ENCODE peak calls at places on chromosome 19, in four cellular contexts. Y is left lung, K is lung, P is cardiac fibroblast. V is an unnamed sample.

GRCh38 chr19:49469828-49470614 is 4.0 kb upstream of the FLT3LG start:
- DNase-seq in Y (no peak), K (no peak), P (no peak), V (no peak)

GRCh38 chr19:38815059-38816001 is 2.6 kb upstream of the LGALS4 start:
- DNase-seq in Y (no peak), K (no peak), P (no peak), V (no peak)

GRCh38 chr19:2266183-2266993 is 10.2 kb upstream of the JSRP1 start:
- DNase-seq in Y (peak; percentile 95), K (peak; percentile 83), P (peak; percentile 82), V (no peak)

GRCh38 chr19:52110780-52111179 is 15.2 kb upstream of the ZNF841 start:
- DNase-seq in Y (no peak), K (no peak), P (no peak), V (no peak)

GRCh38 chr19:17385878-17386611 is 8.0 kb downstream of the CCDC194 start:
- DNase-seq in Y (peak; percentile 58), K (peak; percentile 54), P (peak; percentile 60), V (no peak)

GRCh38 chr19:16417660-16418596 is 53.8 kb downstream of the EPS15L1 start:
- DNase-seq in Y (no peak), K (peak; percentile 67), P (peak; percentile 56), V (peak; percentile 92)

GRCh38 chr19:48415869-48416268 is 22.4 kb downstream of the GRIN2D start:
- DNase-seq in Y (no peak), K (no peak), P (no peak), V (no peak)

GRCh38 chr19:55546822-55547614 is 1.7 kb upstream of the SBK3 start:
- DNase-seq in Y (peak; percentile 84), K (peak; percentile 64), P (peak; percentile 81), V (peak; percentile 13)

GRCh38 chr19:51181913-51182419 is 39.9 kb downstream of the SIGLEC7 start:
- DNase-seq in Y (no peak), K (no peak), P (no peak), V (no peak)

GRCh38 chr19:40322951-40323615 is 25.1 kb downstream of the C19orf47 start:
- DNase-seq in Y (no peak), K (no peak), P (no peak), V (no peak)

GRCh38 chr19:2976609-2977000 is 759 bp upstream of the TLE6 start:
- DNase-seq in Y (no peak), K (no peak), P (no peak), V (no peak)

GRCh38 chr19:54439174-54439851 is 9.7 kb upstream of the LENG8 start:
- DNase-seq in Y (no peak), K (no peak), P (peak; percentile 37), V (no peak)

GRCh38 chr19:46391296-46392251 is 21.8 kb downstream of the CCDC8 start:
- DNase-seq in Y (peak; percentile 33), K (no peak), P (no peak), V (no peak)

GRCh38 chr19:39212377-39212742 is 8.3 kb upstream of the SYCN start:
- DNase-seq in Y (peak; percentile 44), K (peak; percentile 40), P (peak; percentile 38), V (no peak)

GRCh38 chr19:43779820-43780219 is 953 bp downstream of the KCNN4 start:
- DNase-seq in Y (no peak), K (no peak), P (no peak), V (no peak)

GRCh38 chr19:43078311-43078710 is 4.2 kb downstream of the PSG2 start:
- DNase-seq in Y (no peak), K (no peak), P (peak; percentile 85), V (no peak)

GRCh38 chr19:48859711-48860572 is 8.5 kb downstream of the PLEKHA4 start:
- DNase-seq in Y (peak; percentile 67), K (peak; percentile 78), P (no peak), V (no peak)

GRCh38 chr19:42402376-42403116 is 12.4 kb upstream of the CNFN start:
- DNase-seq in Y (no peak), K (no peak), P (no peak), V (no peak)

GRCh38 chr19:46862974-46863632 is 2.3 kb downstream of the ARHGAP35 start:
- DNase-seq in Y (peak; percentile 32), K (no peak), P (no peak), V (no peak)

GRCh38 chr19:11570039-11570462 is 7.4 kb downstream of the ACP5 start:
- DNase-seq in Y (no peak), K (no peak), P (no peak), V (no peak)

GRCh38 chr19:14091885-14092462 is 1.4 kb upstream of the SAMD1 start:
- DNase-seq in Y (no peak), K (no peak), P (no peak), V (no peak)

GRCh38 chr19:23916991-23917390 is 2.3 kb downstream of the ZNF726 start:
- DNase-seq in Y (no peak), K (no peak), P (peak; percentile 52), V (no peak)

GRCh38 chr19:1745589-1746031 is 7.7 kb upstream of the ONECUT3 start:
- DNase-seq in Y (no peak), K (no peak), P (no peak), V (no peak)

GRCh38 chr19:22545751-22546150 is 88.4 kb upstream of the ZNF492 start:
- DNase-seq in Y (no peak), K (no peak), P (peak; percentile 29), V (peak; percentile 29)

GRCh38 chr19:55239004-55239403 is 10.4 kb upstream of the TMEM86B start:
- DNase-seq in Y (no peak), K (no peak), P (no peak), V (no peak)

GRCh38 chr19:52398091-52398461 is 427 bp downstream of the ZNF528 start:
- DNase-seq in Y (no peak), K (no peak), P (no peak), V (no peak)

GRCh38 chr19:858868-859843 is at the start of gene CFD:
- DNase-seq in Y (peak; percentile 70), K (no peak), P (no peak), V (no peak)

GRCh38 chr19:33831835-33832234 is 35.2 kb downstream of the KCTD15 start:
- DNase-seq in Y (no peak), K (peak; percentile 17), P (no peak), V (no peak)

GRCh38 chr19:42411581-42412178 is 15.5 kb downstream of the LIPE start:
- DNase-seq in Y (no peak), K (no peak), P (no peak), V (no peak)

GRCh38 chr19:4866595-4867424 is 657 bp downstream of the PLIN3 start:
- DNase-seq in Y (peak; percentile 75), K (peak; percentile 63), P (peak; percentile 45), V (no peak)

GRCh38 chr19:33063356-33064116 is 1.2 kb downstream of the RHPN2 start:
- DNase-seq in Y (no peak), K (no peak), P (peak; percentile 45), V (peak; percentile 37)

GRCh38 chr19:611506-611869 is 21.8 kb downstream of the HCN2 start:
- DNase-seq in Y (no peak), K (no peak), P (peak; percentile 96), V (no peak)

GRCh38 chr19:56117376-56117884 is 3.7 kb downstream of the ZNF787 start:
- DNase-seq in Y (no peak), K (no peak), P (no peak), V (no peak)

GRCh38 chr19:41706741-41707501 is 1.5 kb upstream of the CEACAM5 start:
- DNase-seq in Y (peak; percentile 64), K (peak; percentile 74), P (peak; percentile 36), V (peak; percentile 39)

GRCh38 chr19:925912-926594 is at the start of gene ARID3A:
- DNase-seq in Y (no peak), K (no peak), P (no peak), V (peak; percentile 76)

GRCh38 chr19:55801416-55801815 is 30.4 kb downstream of the NLRP11 start:
- DNase-seq in Y (no peak), K (no peak), P (no peak), V (no peak)

GRCh38 chr19:41541990-41542584 is 33.9 kb upstream of the CEACAM21 start:
- DNase-seq in Y (peak; percentile 66), K (peak; percentile 68), P (peak; percentile 59), V (no peak)

GRCh38 chr19:56958428-56958827 is 117.9 kb upstream of the PEG3 start:
- DNase-seq in Y (no peak), K (no peak), P (no peak), V (no peak)

GRCh38 chr19:2171349-2172145 is 7.8 kb downstream of the DOT1L start:
- DNase-seq in Y (no peak), K (no peak), P (peak; percentile 49), V (no peak)

GRCh38 chr19:2983351-2984195 is 6.2 kb downstream of the TLE6 start:
- DNase-seq in Y (peak; percentile 48), K (no peak), P (peak; percentile 65), V (no peak)

GRCh38 chr19:18520848-18521691 is 800 bp downstream of the ELL start:
- DNase-seq in Y (peak; percentile 51), K (peak; percentile 53), P (no peak), V (no peak)
- TF ChIP-seq CTCF in Y (no peak), K (no peak), P (no peak), V (no peak)

GRCh38 chr19:35087393-35087792 is 28.2 kb upstream of the FXYD3 start:
- DNase-seq in Y (no peak), K (no peak), P (no peak), V (no peak)
- TF ChIP-seq CTCF in Y (no peak), K (no peak), P (no peak), V (no peak)

DNA sequence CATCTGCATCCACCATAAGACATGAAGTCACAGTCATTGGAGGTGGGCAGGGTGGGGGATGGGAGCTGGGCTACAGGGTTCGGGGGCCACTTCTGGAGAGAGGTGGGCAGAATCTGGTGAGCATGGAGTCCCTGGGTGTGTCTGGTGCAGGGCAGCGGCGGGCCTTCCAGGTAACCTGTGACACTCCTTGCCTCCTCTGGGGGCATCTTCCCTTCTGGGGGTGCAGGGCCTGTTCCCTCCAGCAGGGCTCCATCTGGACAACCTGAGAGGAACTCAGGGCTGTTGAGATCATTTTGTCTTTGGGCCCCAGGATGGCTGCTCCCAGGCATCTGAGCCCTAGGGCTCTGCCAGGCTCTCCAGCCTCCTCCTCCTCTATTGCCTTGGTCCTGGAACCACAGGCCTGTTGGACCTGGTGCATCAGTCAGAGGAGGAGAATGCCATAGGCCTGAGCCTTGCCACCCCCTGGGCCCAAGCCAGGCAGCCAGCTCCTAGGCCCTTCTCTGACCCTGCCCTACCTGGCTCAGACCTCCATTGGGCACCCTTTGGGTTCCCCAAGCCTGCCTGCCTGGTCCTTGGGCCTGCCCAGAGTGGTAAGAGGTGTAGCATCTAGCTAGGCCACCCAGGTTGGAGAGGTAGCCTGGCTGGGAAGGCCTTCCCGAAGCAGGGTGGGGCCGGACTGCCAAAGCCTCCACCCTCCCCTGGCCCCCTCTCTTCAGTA is 13.4 kb downstream of the LYL1 start:
- DNase-seq in Y (no peak), K (no peak), P (no peak), V (no peak)
- TF ChIP-seq CTCF in Y (no peak), K (no peak), P (peak; percentile 43), V (no peak)

GRCh38 chr19:15154002-15154612 is 46.7 kb downstream of the NOTCH3 start:
- DNase-seq in Y (no peak), K (no peak), P (peak; percentile 72), V (no peak)
- TF ChIP-seq CTCF in Y (peak; percentile 28), K (peak; percentile 8), P (peak; percentile 75), V (peak; percentile 43)

V was measured in D721Med.